ENCODE peak calls at places on chromosomes 13 and 19, in six cellular contexts. N is IMR-90, R is suprapubic skin, A is NB4, V is stomach, B is HCT116. M is an unnamed sample.

GRCh38 chr19:35306473-35307246 is 14.7 kb downstream of the MAG start:
- DNase-seq in R (peak), V (no peak), B (no peak), A (peak), N (no peak), M (no peak)

GRCh38 chr19:9906475-9907087 is 29.7 kb downstream of the OLFM2 start:
- DNase-seq in B (no peak), A (no peak), N (no peak), R (no peak), V (no peak), M (no peak)

GRCh38 chr13:60165391-60166099 is 1.8 kb upstream of the DIAPH3 start:
- DNase-seq in R (no peak), A (no peak), N (peak), V (no peak), B (no peak), M (peak)

GRCh38 chr13:80604094-80604493 is 263.2 kb upstream of the SPRY2 start:
- DNase-seq in N (no peak), B (no peak), V (no peak), R (no peak), A (no peak), M (no peak)

GRCh38 chr19:10305139-10305806 is 4.3 kb downstream of the ZGLP1 start:
- DNase-seq in N (peak), A (peak), V (no peak), B (no peak), R (no peak), M (no peak)

GRCh38 chr13:27182054-27182453 is 10.4 kb upstream of the USP12 start:
- DNase-seq in N (no peak), R (no peak), V (no peak), A (no peak), B (no peak), M (no peak)

GRCh38 chr13:104461049-104461448 is 1394.8 kb upstream of the SLC10A2 start:
- DNase-seq in R (no peak), V (no peak), N (no peak), A (no peak), B (no peak), M (no peak)

GRCh38 chr13:33191425-33192221 is 93.9 kb downstream of the STARD13 start:
- DNase-seq in B (no peak), A (no peak), V (no peak), R (no peak), N (peak), M (no peak)

GRCh38 chr19:16889429-16889882 is 657 bp downstream of the F2RL3 start:
- DNase-seq in R (no peak), B (no peak), V (no peak), N (no peak), A (no peak), M (peak)

GRCh38 chr13:34654203-34654602 is 287.9 kb upstream of the NBEA start:
- DNase-seq in A (no peak), V (no peak), R (no peak), B (no peak), N (no peak), M (no peak)

GRCh38 chr13:34657716-34658115 is 284.4 kb upstream of the NBEA start:
- DNase-seq in N (peak), B (no peak), V (no peak), A (no peak), R (no peak), M (no peak)

GRCh38 chr13:34655554-34655953 is 286.5 kb upstream of the NBEA start:
- DNase-seq in V (no peak), N (no peak), B (no peak), R (no peak), A (no peak), M (no peak)

GRCh38 chr13:34654682-34655081 is 287.4 kb upstream of the NBEA start:
- DNase-seq in A (no peak), B (no peak), N (no peak), R (no peak), V (no peak), M (no peak)
- TF ChIP-seq POLR2A in A (no peak), B (no peak), N (no peak), R (no peak), V (no peak), M (no peak)

GRCh38 chr19:5999693-6000092 is 21.8 kb upstream of the RANBP3 start:
- DNase-seq in B (no peak), A (no peak), R (no peak), V (no peak), N (no peak), M (no peak)
- TF ChIP-seq POLR2A in B (no peak), A (no peak), R (no peak), V (no peak), N (no peak), M (no peak)

DNA sequence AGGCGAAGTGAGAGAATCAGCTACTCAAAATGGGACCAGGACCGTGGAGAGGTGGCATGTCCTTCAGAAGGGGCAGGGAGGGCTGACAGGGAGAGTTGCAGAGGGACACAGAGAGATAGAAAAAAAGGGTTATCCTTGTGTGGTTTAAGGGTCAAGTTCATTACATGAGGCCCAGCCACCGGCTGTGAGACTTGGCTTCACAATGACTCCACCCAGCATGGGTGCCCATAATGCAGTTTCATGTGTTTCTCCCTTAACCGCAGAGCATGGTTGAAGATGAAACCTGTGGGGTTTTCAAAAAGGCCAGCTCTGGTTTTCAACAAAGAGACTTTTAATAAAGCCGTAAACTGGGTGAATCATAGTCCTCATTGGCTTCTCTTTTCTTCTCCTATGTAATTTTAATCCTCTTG is 164.6 kb downstream of the KLF5 start:
- DNase-seq in A (peak), V (no peak), R (no peak), B (no peak), N (no peak), M (no peak)
- TF ChIP-seq POLR2A in A (no peak), V (no peak), R (no peak), B (no peak), N (no peak), M (no peak)

GRCh38 chr13:107807306-107808073 is 407.8 kb downstream of the LIG4 start:
- DNase-seq in N (no peak), A (no peak), V (no peak), R (no peak), B (no peak), M (no peak)

GRCh38 chr13:107808388-107808787 is 406.9 kb downstream of the LIG4 start:
- DNase-seq in B (no peak), R (no peak), A (no peak), V (no peak), N (peak), M (no peak)

GRCh38 chr13:107812013-107812412 is 403.3 kb downstream of the LIG4 start:
- DNase-seq in A (no peak), R (no peak), V (no peak), B (no peak), N (no peak), M (no peak)

GRCh38 chr13:107809125-107809524 is 406.2 kb downstream of the LIG4 start:
- DNase-seq in A (no peak), R (no peak), V (no peak), N (peak), B (no peak), M (no peak)

DNA sequence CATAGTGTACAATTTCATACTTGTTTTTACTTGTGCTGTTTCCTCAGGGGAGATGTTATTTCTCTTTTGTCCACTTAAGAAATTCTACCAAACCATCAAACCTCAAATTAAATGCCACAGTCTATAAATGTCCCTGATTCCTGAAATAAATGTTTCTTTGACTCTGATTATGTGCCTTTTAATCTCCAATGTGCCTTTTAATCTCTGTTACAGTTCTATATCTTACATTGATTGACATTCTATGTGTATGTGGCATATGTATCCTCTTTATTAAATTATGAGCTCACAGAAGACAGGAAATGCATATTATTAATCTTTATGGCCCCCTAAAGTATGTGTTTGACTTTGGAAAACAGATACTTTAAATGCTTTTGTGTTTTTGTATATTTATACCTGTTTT is 404.1 kb downstream of the LIG4 start:
- DNase-seq in V (no peak), N (no peak), A (no peak), B (no peak), R (no peak), M (no peak)
- TF ChIP-seq POLR2A in V (no peak), N (no peak), A (no peak), B (no peak), R (no peak), M (no peak)

GRCh38 chr13:75537401-75538365 is at the start of gene COMMD6:
- DNase-seq in V (peak), A (peak), R (peak), N (peak), B (peak), M (peak)
- TF ChIP-seq POLR2A in V (no peak), A (peak), R (no peak), N (peak), B (peak), M (peak)

GRCh38 chr19:49889687-49890348 is 6.9 kb downstream of the IL4I1 start:
- DNase-seq in A (no peak), V (peak), N (peak), B (peak), R (peak), M (peak)

GRCh38 chr19:49888478-49888901 is 8.2 kb downstream of the IL4I1 start:
- DNase-seq in R (no peak), B (no peak), A (no peak), N (no peak), V (no peak), M (no peak)

GRCh38 chr19:49887653-49888477 is 8.8 kb downstream of the IL4I1 start:
- DNase-seq in N (no peak), V (no peak), R (no peak), B (no peak), A (no peak), M (no peak)

GRCh38 chr19:49890349-49891311 is 6.1 kb downstream of the IL4I1 start:
- DNase-seq in R (peak), N (no peak), V (peak), A (no peak), B (no peak), M (no peak)

DNA sequence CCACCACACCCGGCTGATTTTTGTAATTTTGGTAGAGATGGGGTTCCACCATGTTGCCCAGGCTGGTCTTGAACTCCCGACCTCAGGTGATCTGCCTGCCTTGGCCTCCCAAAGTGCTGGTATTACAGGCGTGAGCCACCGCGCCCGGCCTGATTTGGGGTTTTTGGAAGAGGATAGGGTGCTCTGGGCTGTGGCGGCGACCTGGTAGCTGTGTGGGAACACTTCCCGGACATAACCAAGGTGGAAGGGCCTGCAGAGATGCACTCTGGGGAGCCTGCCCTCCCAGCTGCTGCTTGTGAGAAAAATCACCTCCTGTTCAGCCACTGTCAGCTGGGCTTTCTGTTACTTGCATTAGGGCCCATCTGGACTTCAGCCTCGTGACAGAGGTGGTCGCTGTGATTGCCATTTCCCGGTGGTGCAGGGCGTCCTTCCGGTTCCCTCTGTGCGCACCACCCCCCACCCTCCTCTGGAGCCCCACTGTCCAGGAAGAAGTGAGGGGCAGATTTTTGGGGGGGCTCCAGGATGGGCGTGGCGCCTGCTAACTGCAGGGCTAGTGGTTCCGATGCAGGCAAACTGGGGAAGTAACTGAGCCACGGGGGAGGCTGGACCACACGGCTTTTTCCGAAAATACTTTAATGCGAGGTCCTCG is 7.5 kb downstream of the IL4I1 start:
- DNase-seq in N (no peak), V (no peak), B (no peak), R (peak), A (no peak), M (no peak)
- TF ChIP-seq POLR2A in N (no peak), V (no peak), B (no peak), R (no peak), A (no peak), M (no peak)

GRCh38 chr19:811511-812048 is 10.2 kb downstream of the PLPPR3 start:
- DNase-seq in N (no peak), R (no peak), V (no peak), B (no peak), A (peak), M (no peak)
- TF ChIP-seq POLR2A in N (no peak), R (no peak), V (no peak), B (no peak), A (no peak), M (no peak)

GRCh38 chr19:47608074-47608907 is 643 bp upstream of the BICRA start:
- DNase-seq in A (peak), V (peak), R (peak), B (peak), N (peak), M (peak)
- TF ChIP-seq POLR2A in A (peak), V (peak), R (no peak), B (no peak), N (peak), M (peak)

GRCh38 chr19:18543814-18544475 is 572 bp upstream of the FKBP8 start:
- DNase-seq in B (peak), V (peak), A (peak), N (peak), R (no peak), M (peak)
- TF ChIP-seq POLR2A in B (no peak), V (no peak), A (no peak), N (no peak), R (no peak), M (peak)